ENCODE peak calls at places on chromosomes 12 and 14, in four cellular contexts. J, T, F and P are unnamed samples.

GRCh38 chr12:112126916-112127315 is 1.6 kb downstream of the TRAFD1 start:
- DNase-seq in J (no peak), T (peak; percentile 59), F (no peak), P (no peak)

GRCh38 chr12:48788852-48789775 is at the start of gene ADCY6:
- DNase-seq in J (no peak), T (peak; percentile 70), F (peak; percentile 84), P (no peak)

GRCh38 chr14:104266643-104267575 is 128.5 kb downstream of the KIF26A start:
- DNase-seq in J (no peak), T (no peak), F (no peak), P (no peak)

GRCh38 chr12:39795481-39795880 is 175.9 kb upstream of the ABCD2 start:
- DNase-seq in J (no peak), T (no peak), F (no peak), P (no peak)

GRCh38 chr12:49044660-49045059 is 15.9 kb downstream of the KMT2D start:
- DNase-seq in J (no peak), T (no peak), F (no peak), P (no peak)

GRCh38 chr12:51905507-51906438 is 1.5 kb upstream of the ACVRL1 start:
- DNase-seq in J (no peak), T (peak; percentile 40), F (no peak), P (no peak)

GRCh38 chr12:73678335-73678734 is 859.3 kb upstream of the ATXN7L3B start:
- DNase-seq in J (no peak), T (no peak), F (no peak), P (no peak)

GRCh38 chr14:61452452-61452851 is 131.1 kb downstream of the PRKCH start:
- DNase-seq in J (no peak), T (no peak), F (no peak), P (no peak)

GRCh38 chr12:81615031-81615430 is 144.1 kb downstream of the PPFIA2 start:
- DNase-seq in J (no peak), T (no peak), F (no peak), P (no peak)

GRCh38 chr12:115709410-115710065 is 568.0 kb downstream of the MED13L start:
- DNase-seq in J (no peak), T (no peak), F (no peak), P (no peak)

GRCh38 chr12:115712676-115713075 is 564.8 kb downstream of the MED13L start:
- DNase-seq in J (no peak), T (no peak), F (no peak), P (no peak)

DNA sequence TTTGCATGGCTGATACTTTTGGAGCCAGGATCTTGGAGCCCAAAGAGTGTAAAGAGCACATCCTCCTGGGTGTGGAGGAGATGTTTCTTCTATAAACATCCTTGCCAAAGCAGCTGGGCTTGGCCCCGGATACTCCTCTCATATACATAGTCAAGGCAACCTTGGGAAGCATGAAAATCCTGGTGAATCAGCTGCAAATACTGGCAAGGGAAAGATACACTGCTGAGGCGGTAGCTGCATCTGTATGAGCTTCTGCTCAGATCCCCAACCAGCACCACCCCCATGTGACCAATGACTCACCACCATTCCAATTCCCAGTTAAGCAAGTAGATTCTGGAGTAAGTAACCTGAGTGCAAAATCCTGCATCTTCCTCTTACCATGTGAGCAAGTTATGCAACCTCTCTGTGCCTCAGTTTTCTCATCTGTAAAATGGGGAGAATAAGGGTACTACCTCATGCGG is 567.4 kb downstream of the MED13L start:
- DNase-seq in J (no peak), T (peak; percentile 63), F (no peak), P (no peak)
- H2AFZ ChIP-seq in J (no peak overlapping the region), T (no peak overlapping the region), F (no peak overlapping the region), P (no peak overlapping the region)

GRCh38 chr12:109301643-109302176 is 7.4 kb downstream of the FOXN4 start:
- DNase-seq in J (no peak), T (no peak), F (no peak), P (no peak)
- H3K27me3 ChIP-seq in J (no peaks in the 10 kb centered on the region), T (peaks cover 27% of the 10 kb centered on the region), F (peaks cover 50% of the 10 kb centered on the region), P (peaks cover 6% of the 10 kb centered on the region)

DNA sequence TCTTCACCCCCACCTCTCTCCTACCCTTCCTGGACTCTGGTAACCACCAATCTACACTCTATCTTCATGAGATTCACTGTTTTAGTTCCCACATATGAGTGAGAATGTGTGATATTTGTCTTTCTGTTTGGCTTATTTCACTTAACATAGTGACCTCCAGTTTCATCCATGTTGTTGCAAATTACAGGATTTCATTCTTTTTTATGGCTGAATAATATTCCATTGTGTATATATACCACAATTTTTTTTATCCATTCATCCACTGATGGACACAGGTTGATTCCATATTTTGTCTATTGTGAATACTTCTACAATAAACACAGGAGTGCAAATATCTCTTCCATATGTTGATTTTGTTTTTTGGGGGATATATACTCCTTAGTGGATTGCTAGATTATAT is 140.5 kb downstream of the OTOGL start:
- DNase-seq in J (no peak), T (no peak), F (no peak), P (no peak)
- H2AFZ ChIP-seq in J (no peak overlapping the region), T (no peak overlapping the region), F (no peak overlapping the region), P (no peak overlapping the region)

GRCh38 chr14:95707327-95707726 is 6.6 kb downstream of the TCL1A start:
- DNase-seq in J (no peak), T (no peak), F (no peak), P (no peak)
- H3K27me3 ChIP-seq in J (no peaks in the 10 kb centered on the region), T (no peaks in the 10 kb centered on the region), F (no peaks in the 10 kb centered on the region), P (no peaks in the 10 kb centered on the region)

DNA sequence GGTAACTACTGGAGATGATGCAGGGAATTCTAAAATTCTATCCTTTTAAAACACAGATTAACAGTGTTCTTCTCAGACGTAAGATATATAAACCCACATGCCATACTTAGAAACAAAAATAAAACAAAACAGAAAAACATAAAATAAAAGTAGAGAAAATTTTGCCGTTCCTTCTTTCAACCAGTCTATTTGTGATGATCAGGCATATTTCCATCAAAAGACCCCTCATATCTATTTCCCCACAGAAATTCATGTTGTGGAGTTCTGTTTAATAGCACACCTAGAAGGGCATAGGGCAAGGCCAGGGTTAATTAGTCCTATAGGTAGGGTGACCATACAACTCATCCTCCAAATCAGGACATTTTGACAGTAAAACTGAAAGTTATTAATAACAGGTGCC is 529.8 kb downstream of the NOVA1 start:
- DNase-seq in J (no peak), T (no peak), F (no peak), P (no peak)
- H2AFZ ChIP-seq in J (no peak overlapping the region), T (no peak overlapping the region), F (no peak overlapping the region), P (no peak overlapping the region)

GRCh38 chr12:54026640-54027441 is 1.4 kb upstream of the HOXC6 start:
- DNase-seq in J (no peak), T (no peak), F (no peak), P (no peak)

GRCh38 chr12:54025507-54026393 is 2.5 kb upstream of the HOXC6 start:
- DNase-seq in J (no peak), T (no peak), F (no peak), P (no peak)

GRCh38 chr12:54028324-54029201 is at the start of gene HOXC6:
- DNase-seq in J (peak; percentile 62), T (no peak), F (no peak), P (no peak)

GRCh38 chr12:54029529-54030441 is 1.5 kb downstream of the HOXC6 start:
- DNase-seq in J (no peak), T (no peak), F (no peak), P (no peak)

DNA sequence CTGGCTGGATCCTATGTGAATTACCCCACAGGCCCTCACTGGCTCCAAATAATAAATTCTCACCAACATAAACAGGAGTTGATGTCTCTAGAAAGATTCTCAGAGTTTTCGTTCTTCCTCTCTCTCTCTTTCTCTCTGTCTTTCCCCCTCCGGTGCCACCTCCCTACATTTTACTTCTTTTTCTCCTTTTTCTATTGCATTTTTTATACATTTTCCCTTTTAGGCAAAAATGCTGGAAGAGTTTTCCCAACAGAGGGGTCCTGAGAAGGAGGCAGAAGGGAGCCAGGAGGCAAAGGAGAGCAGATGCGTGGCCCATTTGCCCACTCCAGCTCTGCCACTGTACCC is 826 bp upstream of the HOXC6 start:
- DNase-seq in J (no peak), T (no peak), F (no peak), P (no peak)
- H3K27me3 ChIP-seq in J (peaks cover 2% of the 10 kb centered on the region), T (peaks cover 86% of the 10 kb centered on the region), F (peaks cover 100% of the 10 kb centered on the region), P (no peaks in the 10 kb centered on the region)

GRCh38 chr12:94262228-94263010 is 114.0 kb downstream of the PLXNC1 start:
- DNase-seq in J (peak; percentile 93), T (peak; percentile 96), F (no peak), P (no peak)

GRCh38 chr12:94263011-94263786 is 114.8 kb downstream of the PLXNC1 start:
- DNase-seq in J (peak; percentile 55), T (no peak), F (no peak), P (no peak)

GRCh38 chr12:94260717-94261116 is 112.3 kb downstream of the PLXNC1 start:
- DNase-seq in J (no peak), T (no peak), F (no peak), P (no peak)

GRCh38 chr12:94261119-94261518 is 112.7 kb downstream of the PLXNC1 start:
- DNase-seq in J (no peak), T (no peak), F (peak; percentile 59), P (no peak)

GRCh38 chr12:94261781-94262180 is 113.4 kb downstream of the PLXNC1 start:
- DNase-seq in J (no peak), T (no peak), F (no peak), P (no peak)
- H2AFZ ChIP-seq in J (peak overlapping the region; percentile 95), T (peak overlapping the region; percentile 93), F (no peak overlapping the region), P (peak overlapping the region; percentile 98)